ENCODE peak calls at places on chromosomes 6 and 20, in five cellular contexts. W is GDM1, R is mucosa of gallbladder, N is left cardiac atrium, C is NCI-H1436. Z is an unnamed sample.

GRCh38 chr20:32537657-32538525 is 47.2 kb downstream of the NOL4L start:
- DNase-seq in N (no peak), C (no peak), W (no peak), R (no peak), Z (no peak)

GRCh38 chr6:4727236-4727635 is 49.0 kb upstream of the CDYL start:
- DNase-seq in C (no peak), W (no peak), N (no peak), R (no peak), Z (no peak)

GRCh38 chr6:150717419-150717818 is 117.7 kb downstream of the PLEKHG1 start:
- DNase-seq in N (no peak), W (no peak), C (no peak), R (peak), Z (no peak)

GRCh38 chr6:101956961-101957360 is 563.5 kb downstream of the GRIK2 start:
- DNase-seq in C (no peak), W (no peak), N (no peak), R (no peak), Z (no peak)

GRCh38 chr6:33132121-33132524 is 56.3 kb downstream of the HLA-DPB1 start:
- DNase-seq in C (no peak), N (no peak), R (no peak), W (no peak), Z (no peak)

GRCh38 chr6:148973809-148974208 is 227.0 kb downstream of the UST start:
- DNase-seq in N (no peak), R (no peak), C (no peak), W (no peak), Z (peak)

GRCh38 chr20:25336561-25337422 is 53.8 kb downstream of the ABHD12 start:
- DNase-seq in N (no peak), W (peak), C (no peak), R (no peak), Z (peak)

GRCh38 chr6:77626431-77626830 is 26.4 kb upstream of the MEI4 start:
- DNase-seq in N (no peak), C (no peak), R (no peak), W (no peak), Z (no peak)

GRCh38 chr20:10641893-10642292 is 31.9 kb downstream of the JAG1 start:
- DNase-seq in R (no peak), C (no peak), W (no peak), N (no peak), Z (no peak)

GRCh38 chr6:167892835-167893234 is 66.1 kb downstream of the AFDN start:
- DNase-seq in N (no peak), C (no peak), W (no peak), R (no peak), Z (no peak)

GRCh38 chr6:41970436-41970846 is 28.8 kb upstream of the CCND3 start:
- DNase-seq in W (no peak), N (peak), C (no peak), R (peak), Z (peak)

GRCh38 chr20:61886721-61887658 is 178.7 kb downstream of the TAF4 start:
- DNase-seq in R (no peak), W (no peak), C (peak), N (peak), Z (peak)

GRCh38 chr6:128966934-128967333 is 84.0 kb downstream of the LAMA2 start:
- DNase-seq in C (no peak), R (no peak), N (no peak), W (no peak), Z (no peak)

GRCh38 chr20:35011589-35012226 is 56.0 kb downstream of the MYH7B start:
- DNase-seq in N (no peak), W (no peak), R (no peak), C (no peak), Z (no peak)

GRCh38 chr20:59598625-59599310 is 5.6 kb upstream of the PHACTR3 start:
- DNase-seq in W (no peak), C (peak), R (peak), N (no peak), Z (peak)

GRCh38 chr6:117448732-117449131 is 23.0 kb upstream of the ROS1 start:
- DNase-seq in R (no peak), W (no peak), C (no peak), N (no peak), Z (no peak)

GRCh38 chr6:160203953-160204352 is 54.7 kb downstream of the SLC22A2 start:
- DNase-seq in N (no peak), C (no peak), R (no peak), W (no peak), Z (no peak)

GRCh38 chr6:3884007-3884745 is 35.0 kb downstream of the FAM50B start:
- DNase-seq in N (no peak), R (peak), C (no peak), W (no peak), Z (no peak)

GRCh38 chr20:31979713-31980426 is 11.9 kb downstream of the XKR7 start:
- DNase-seq in R (no peak), C (no peak), N (no peak), W (no peak), Z (no peak)

GRCh38 chr20:21518292-21518991 is 4.6 kb upstream of the NKX2-2 start:
- DNase-seq in W (no peak), C (no peak), N (no peak), R (no peak), Z (no peak)

GRCh38 chr6:157148391-157149323 is 174.7 kb downstream of the TMEM242 start:
- DNase-seq in R (peak), W (no peak), N (peak), C (no peak), Z (peak)

GRCh38 chr6:154196333-154196732 is 157.3 kb downstream of the OPRM1 start:
- DNase-seq in W (no peak), C (no peak), N (no peak), R (no peak), Z (no peak)

GRCh38 chr20:50916257-50916656 is 15.0 kb downstream of the ADNP start:
- DNase-seq in C (no peak), R (no peak), N (no peak), W (no peak), Z (no peak)

GRCh38 chr6:10838794-10839333 is 525 bp upstream of the MAK start:
- DNase-seq in N (no peak), C (no peak), R (no peak), W (no peak), Z (no peak)

GRCh38 chr6:52317841-52318581 is 33.5 kb upstream of the MCM3 start:
- DNase-seq in N (no peak), W (no peak), R (no peak), C (no peak), Z (no peak)

GRCh38 chr6:142207265-142207877 is 60.3 kb downstream of the VTA1 start:
- DNase-seq in C (peak), N (peak), W (no peak), R (peak), Z (peak)

GRCh38 chr6:98579941-98580340 is 254.4 kb upstream of the POU3F2 start:
- DNase-seq in R (no peak), N (no peak), W (no peak), C (no peak), Z (no peak)

GRCh38 chr20:37395921-37396519 is 50.1 kb downstream of the SRC start:
- DNase-seq in R (no peak), N (peak), C (no peak), W (no peak), Z (no peak)

GRCh38 chr6:106101466-106101865 is 15.3 kb downstream of the PRDM1 start:
- DNase-seq in N (no peak), R (no peak), W (no peak), C (no peak), Z (no peak)

GRCh38 chr20:44646641-44647274 is 4.7 kb downstream of the ADA start:
- DNase-seq in W (peak), C (no peak), R (no peak), N (no peak), Z (no peak)

GRCh38 chr6:43593938-43594337 is 18.0 kb downstream of the POLH start:
- DNase-seq in C (no peak), N (no peak), R (no peak), W (no peak), Z (no peak)

GRCh38 chr6:62285612-62286469 is at the start of gene KHDRBS2:
- DNase-seq in R (peak), W (peak), C (no peak), N (peak), Z (peak)

GRCh38 chr6:16108419-16108818 is 20.5 kb upstream of the MYLIP start:
- DNase-seq in R (no peak), C (no peak), N (no peak), W (no peak), Z (no peak)

GRCh38 chr6:126033696-126034095 is 47.4 kb downstream of the TRMT11 start:
- DNase-seq in R (peak), C (no peak), N (peak), W (peak), Z (peak)

GRCh38 chr6:48135352-48136084 is 24.5 kb upstream of the PTCHD4 start:
- DNase-seq in W (no peak), C (no peak), N (no peak), R (no peak), Z (no peak)

GRCh38 chr6:136403166-136403980 is 113.7 kb upstream of the BCLAF1 start:
- DNase-seq in W (no peak), C (no peak), N (no peak), R (no peak), Z (peak)

GRCh38 chr6:161374971-161375873 is 101.4 kb upstream of the AGPAT4 start:
- DNase-seq in R (peak), N (peak), C (no peak), W (no peak), Z (peak)

GRCh38 chr6:28803337-28803709 is 120.5 kb downstream of the TRIM27 start:
- DNase-seq in W (no peak), R (no peak), C (no peak), N (no peak), Z (no peak)

GRCh38 chr6:105135907-105136432 is 43.8 kb downstream of the POPDC3 start:
- DNase-seq in W (no peak), C (no peak), R (no peak), N (no peak), Z (peak)

Z was measured in Ammon's horn.